ENCODE peak calls at places on chromosome 9, in five cellular contexts. E is transverse colon; I is effector memory CD4-positive, alpha-beta T cell; L is aorta; O is tibial nerve. S is an unnamed sample.
A peak's percentile ranks its signal among the peaks of the same experiment; 100 is the strongest.

GRCh38 chr9:134895849-134896833 is 15.5 kb downstream of the FCN2 start:
- DNase-seq in E (no peak), O (peak; percentile 80), L (peak; percentile 70), I (no peak), S (no peak)

GRCh38 chr9:96241391-96241809 is 60.6 kb downstream of the HSD17B3 start:
- DNase-seq in L (no peak), O (no peak), I (no peak), E (no peak), S (no peak)

GRCh38 chr9:83235524-83235923 is 172.6 kb upstream of the RASEF start:
- DNase-seq in E (no peak), O (no peak), L (no peak), I (no peak), S (no peak)

GRCh38 chr9:38160613-38161215 is 91.7 kb upstream of the SHB start:
- DNase-seq in L (no peak), I (peak; percentile 33), E (peak; percentile 74), O (peak; percentile 65), S (peak; percentile 46)

GRCh38 chr9:132451276-132451675 is 41.3 kb downstream of the CFAP77 start:
- DNase-seq in L (no peak), E (no peak), O (no peak), I (no peak), S (no peak)

GRCh38 chr9:63816742-63817621 is 1468.0 kb downstream of the FOXD4L5 start:
- DNase-seq in O (peak; percentile 51), E (peak; percentile 79), I (peak; percentile 50), L (peak; percentile 93), S (peak; percentile 54)

GRCh38 chr9:81390802-81391456 is 298.4 kb downstream of the TLE1 start:
- DNase-seq in L (no peak), I (no peak), O (no peak), E (no peak), S (no peak)

GRCh38 chr9:111483419-111483861 is 743 bp downstream of the ECPAS start:
- DNase-seq in I (peak; percentile 40), L (peak; percentile 82), E (peak; percentile 47), O (no peak), S (peak; percentile 21)

GRCh38 chr9:113057193-113057592 is 669 bp upstream of the ZFP37 start:
- DNase-seq in O (no peak), E (no peak), I (no peak), L (no peak), S (no peak)

GRCh38 chr9:113056191-113057106 is at the start of gene ZFP37:
- DNase-seq in I (peak; percentile 70), E (peak; percentile 90), L (peak; percentile 97), O (peak; percentile 90), S (peak; percentile 59)
- H3K9me3 ChIP-seq in I (peaks cover 18% of the 10 kb centered on the region), E (peaks cover 39% of the 10 kb centered on the region), L (peaks cover 18% of the 10 kb centered on the region), O (peaks cover 84% of the 10 kb centered on the region), S (peaks cover 16% of the 10 kb centered on the region)

GRCh38 chr9:14037331-14037730 is 276.6 kb downstream of the NFIB start:
- DNase-seq in I (no peak), L (no peak), E (no peak), O (no peak), S (no peak)
- H3K9me3 ChIP-seq in I (no peaks in the 10 kb centered on the region), L (no peaks in the 10 kb centered on the region), E (no peaks in the 10 kb centered on the region), O (no peaks in the 10 kb centered on the region), S (no peaks in the 10 kb centered on the region)

DNA sequence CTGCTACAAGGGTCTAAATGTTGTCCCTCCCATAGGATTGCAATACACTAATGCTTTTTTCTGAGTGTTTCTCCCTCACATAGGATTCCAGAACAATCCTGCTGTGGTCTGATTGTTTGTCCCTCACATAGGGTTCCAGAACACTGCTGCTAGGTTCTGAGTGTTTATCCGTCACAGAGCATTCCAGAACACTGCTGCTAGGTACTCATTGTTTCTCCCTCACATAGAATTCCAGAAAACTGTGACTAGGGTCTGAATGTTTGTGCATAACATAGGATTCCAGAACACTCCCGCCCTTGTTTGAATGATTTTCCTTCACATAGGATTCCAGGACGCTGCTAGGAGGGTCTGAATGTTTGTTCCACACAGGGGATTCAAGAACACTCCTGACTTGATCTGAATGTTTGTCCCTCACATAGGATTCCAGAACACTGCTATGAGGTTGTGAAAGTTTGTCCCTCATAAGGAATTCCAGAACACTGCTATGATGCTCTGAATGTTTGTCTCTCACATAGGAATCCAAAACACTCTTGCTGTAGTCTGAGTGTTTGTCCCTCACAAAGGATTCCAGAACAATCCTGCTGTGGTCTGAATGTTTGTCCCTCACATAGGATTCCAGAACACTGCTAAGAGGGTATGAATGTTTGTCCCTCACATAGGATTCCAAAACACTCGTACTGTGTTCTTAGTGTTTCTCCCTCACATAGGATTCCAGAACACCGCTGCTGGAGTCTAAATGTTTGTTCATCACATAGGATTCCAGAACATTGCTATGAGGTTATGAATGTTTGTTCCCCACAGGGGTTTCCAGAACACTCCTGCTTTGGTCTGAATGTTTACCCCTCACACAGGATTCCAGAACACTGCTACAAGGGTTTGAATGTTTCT is 213.5 kb downstream of the FOXD4L6 start:
- DNase-seq in E (no peak), O (no peak), I (no peak), L (no peak), S (no peak)
- H3K9me3 ChIP-seq in E (peaks cover 66% of the 10 kb centered on the region), O (peaks cover 93% of the 10 kb centered on the region), I (peaks cover 53% of the 10 kb centered on the region), L (peaks cover 38% of the 10 kb centered on the region), S (peaks cover 54% of the 10 kb centered on the region)

DNA sequence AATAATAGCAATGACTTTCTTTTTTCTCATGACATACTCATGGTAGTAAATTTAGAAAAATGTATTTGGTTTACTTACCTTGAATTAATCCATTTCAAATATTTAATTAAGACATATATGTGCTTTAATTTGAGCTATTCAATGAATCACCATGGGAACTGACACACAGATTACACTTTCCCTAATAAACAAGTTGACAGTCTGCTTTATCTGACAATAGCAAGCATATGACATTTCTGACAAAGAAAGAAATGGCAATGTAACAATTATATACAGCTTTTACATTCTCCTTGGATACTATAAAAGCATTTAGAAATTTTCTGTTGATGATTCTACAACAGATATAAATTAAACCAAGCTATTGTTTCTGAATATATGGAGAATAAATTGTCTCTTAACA is 382.5 kb downstream of the CYLC2 start:
- DNase-seq in E (no peak), L (no peak), O (no peak), I (no peak), S (no peak)
- H3K9me3 ChIP-seq in E (no peaks in the 10 kb centered on the region), L (no peaks in the 10 kb centered on the region), O (peaks cover 5% of the 10 kb centered on the region), I (no peaks in the 10 kb centered on the region), S (no peaks in the 10 kb centered on the region)

GRCh38 chr9:69937358-69937757 is 106.3 kb upstream of the MAMDC2 start:
- DNase-seq in I (no peak), L (no peak), O (no peak), E (no peak), S (no peak)
- H3K9me3 ChIP-seq in I (peaks cover 10% of the 10 kb centered on the region), L (peaks cover 9% of the 10 kb centered on the region), O (peaks cover 24% of the 10 kb centered on the region), E (peaks cover 13% of the 10 kb centered on the region), S (no peaks in the 10 kb centered on the region)

GRCh38 chr9:137945581-137945980 is 68.0 kb downstream of the CACNA1B start:
- DNase-seq in I (no peak), L (no peak), O (no peak), E (no peak), S (no peak)
- H3K9me3 ChIP-seq in I (no peaks in the 10 kb centered on the region), L (peaks cover 3% of the 10 kb centered on the region), O (peaks cover 44% of the 10 kb centered on the region), E (peaks cover 15% of the 10 kb centered on the region), S (no peaks in the 10 kb centered on the region)

DNA sequence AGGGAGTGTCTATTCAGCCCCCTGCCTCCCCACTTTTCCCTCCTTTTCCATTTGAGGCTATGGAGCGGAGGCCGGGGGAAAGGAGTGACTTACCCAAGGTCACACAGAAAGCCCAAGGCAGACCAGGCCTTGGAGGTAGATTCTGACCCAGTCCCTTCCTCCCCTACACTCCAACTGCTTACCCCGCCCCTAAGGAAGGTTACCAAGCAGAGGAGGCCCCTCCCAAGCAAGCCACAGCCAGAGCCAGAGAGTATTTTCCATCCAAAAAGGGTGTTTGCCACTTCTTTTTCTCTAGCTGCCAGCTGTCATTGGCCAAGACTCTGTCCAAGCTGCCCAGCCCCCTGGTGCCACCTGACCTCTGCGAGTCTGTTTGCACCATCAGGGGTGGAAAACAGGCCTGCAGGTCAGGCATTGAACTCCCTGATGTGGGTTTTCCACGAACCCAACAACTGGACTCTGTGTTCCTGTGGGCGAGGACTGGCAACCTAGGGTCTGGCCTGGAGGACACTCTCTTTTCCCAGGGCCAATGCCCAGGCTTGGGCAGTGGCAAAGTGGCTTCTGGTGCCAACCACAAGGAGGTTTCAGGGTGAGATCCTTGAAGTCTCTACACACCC is 6.3 kb upstream of the ASS1 start:
- DNase-seq in O (no peak), E (no peak), L (no peak), I (no peak), S (no peak)
- H3K9me3 ChIP-seq in O (peaks cover 31% of the 10 kb centered on the region), E (peaks cover 12% of the 10 kb centered on the region), L (peaks cover 2% of the 10 kb centered on the region), I (peaks cover 4% of the 10 kb centered on the region), S (no peaks in the 10 kb centered on the region)